ENCODE peak calls at places on chromosome 5, in four cellular contexts. U is endothelial cell of umbilical vein, Q is adrenal gland, N is dorsolateral prefrontal cortex. F is an unnamed sample.

GRCh38 chr5:107396351-107396690 is 274.4 kb downstream of the EFNA5 start:
- DNase-seq in U (no peak), Q (no peak), N (no peak), F (no peak)

GRCh38 chr5:38641003-38641402 is 84.6 kb upstream of the LIFR start:
- DNase-seq in U (no peak), Q (no peak), N (no peak), F (peak)

GRCh38 chr5:179875741-179876667 is 17.4 kb upstream of the MRNIP start:
- DNase-seq in U (no peak), Q (no peak), N (no peak), F (no peak)

GRCh38 chr5:891837-892389 is 688 bp downstream of the BRD9 start:
- DNase-seq in U (peak), Q (peak), N (no peak), F (peak)

GRCh38 chr5:56247596-56247995 is 14.5 kb upstream of the ANKRD55 start:
- DNase-seq in U (peak), Q (no peak), N (no peak), F (peak)

GRCh38 chr5:140322751-140323731 is 20.1 kb upstream of the PFDN1 start:
- DNase-seq in U (peak), Q (peak), N (no peak), F (peak)

GRCh38 chr5:107874810-107875209 is 204.1 kb upstream of the EFNA5 start:
- DNase-seq in U (no peak), Q (no peak), N (no peak), F (peak)

GRCh38 chr5:113474100-113474700 is 14.1 kb downstream of the MCC start:
- DNase-seq in U (no peak), Q (no peak), N (no peak), F (no peak)

GRCh38 chr5:56900395-56900794 is 9.0 kb upstream of the SETD9 start:
- DNase-seq in U (peak), Q (no peak), N (no peak), F (no peak)

GRCh38 chr5:149904293-149904886 is 40.2 kb downstream of the PDE6A start:
- DNase-seq in U (no peak), Q (peak), N (no peak), F (no peak)

GRCh38 chr5:149900390-149900789 is 44.2 kb downstream of the PDE6A start:
- DNase-seq in U (no peak), Q (no peak), N (no peak), F (no peak)

GRCh38 chr5:149903441-149903840 is 41.2 kb downstream of the PDE6A start:
- DNase-seq in U (no peak), Q (no peak), N (no peak), F (no peak)

GRCh38 chr5:149901511-149901910 is 43.1 kb downstream of the PDE6A start:
- DNase-seq in U (no peak), Q (no peak), N (no peak), F (no peak)

DNA sequence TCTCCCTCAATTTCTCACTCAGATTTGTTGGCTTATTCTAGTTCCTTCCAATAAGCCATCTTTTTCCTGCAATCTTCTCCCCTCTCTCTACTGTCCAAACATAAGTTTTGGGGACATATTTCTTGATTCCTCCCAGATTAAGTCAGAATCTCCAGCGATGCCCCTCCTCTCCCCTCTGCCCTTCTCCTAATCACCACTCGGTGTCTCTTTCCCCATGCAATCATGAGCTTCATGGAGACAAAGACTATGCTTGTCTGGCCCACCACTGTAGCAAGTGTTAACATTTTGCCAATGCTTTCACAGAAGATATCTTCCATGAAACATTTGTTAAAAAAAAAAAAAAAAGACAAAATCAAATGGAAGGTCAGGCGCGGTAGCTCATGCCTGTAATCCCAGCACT is 42.4 kb downstream of the PDE6A start:
- DNase-seq in U (peak), Q (no peak), N (no peak), F (no peak)
- H3K27ac ChIP-seq in U (no peak), Q (no peak), N (no peak), F (no peak)

GRCh38 chr5:60368100-60368499 is 331.9 kb downstream of the DEPDC1B start:
- DNase-seq in U (no peak), Q (no peak), N (no peak), F (no peak)
- H3K27ac ChIP-seq in U (no peak), Q (no peak), N (no peak), F (no peak)

GRCh38 chr5:143887302-143887638 is 75.3 kb downstream of the HMHB1 start:
- DNase-seq in U (peak), Q (no peak), N (no peak), F (peak)
- H3K27ac ChIP-seq in U (no peak), Q (no peak), N (no peak), F (peak)

GRCh38 chr5:134146651-134147544 is 29.9 kb downstream of the SKP1 start:
- DNase-seq in U (no peak), Q (no peak), N (no peak), F (no peak)
- H3K27ac ChIP-seq in U (no peak), Q (no peak), N (no peak), F (no peak)

GRCh38 chr5:172778223-172778814 is 7.3 kb upstream of the DUSP1 start:
- DNase-seq in U (peak), Q (peak), N (no peak), F (peak)
- H3K27ac ChIP-seq in U (peak), Q (peak), N (no peak), F (peak)

F was measured in fibroblast of lung.